ENCODE peak calls at places on chromosomes 11 and 22, in four cellular contexts. V is activated CD8-positive, alpha-beta memory T cell treated with anti-CD3 and anti-CD28 coated beads, Interleukin-2, amount 10 ng/mL, durations not matched to agents 7 days and 5 days; S is stimulated activated CD4-positive, alpha-beta T cell treated with anti-CD3 and anti-CD28 coated beads, Interleukin-12 subunit alpha, Interleukin-12 subunit beta, amount 100 ng/mL, for 48 hours; R is T follicular helper cell. M is an unnamed sample.

GRCh38 chr11:83392556-83392955 is 106.4 kb upstream of the CCDC90B start:
- DNase-seq in V (no peak), S (no peak), R (no peak), M (no peak)

GRCh38 chr11:14249121-14249963 is 109.6 kb downstream of the RRAS2 start:
- DNase-seq in R (peak; percentile 50), V (peak; percentile 79), S (peak; percentile 40), M (peak; percentile 82)

GRCh38 chr11:18633256-18634139 is 644 bp downstream of the SPTY2D1 start:
- DNase-seq in V (peak; percentile 76), R (no peak), S (no peak), M (peak; percentile 10)

GRCh38 chr22:22694106-22694505 is 49.7 kb downstream of the GGTLC2 start:
- DNase-seq in V (no peak), S (no peak), R (no peak), M (no peak)

GRCh38 chr11:72607496-72607895 is 66.7 kb downstream of the PDE2A start:
- DNase-seq in R (no peak), S (no peak), V (no peak), M (no peak)

GRCh38 chr11:122107045-122107444 is 9.0 kb downstream of the BLID start:
- DNase-seq in R (no peak), S (no peak), V (no peak), M (no peak)

GRCh38 chr11:45850446-45850845 is 3.2 kb downstream of the CRY2 start:
- DNase-seq in R (no peak), S (no peak), V (no peak), M (no peak)

GRCh38 chr11:117443269-117444186 is 115.9 kb downstream of the CEP164 start:
- DNase-seq in S (no peak), R (no peak), V (no peak), M (peak; percentile 87)

GRCh38 chr11:134652586-134653255 is 240.7 kb upstream of the B3GAT1 start:
- DNase-seq in R (no peak), S (no peak), V (peak; percentile 28), M (no peak)

GRCh38 chr11:79594839-79595238 is 154.0 kb upstream of the TENM4 start:
- DNase-seq in R (no peak), S (no peak), V (no peak), M (no peak)

GRCh38 chr11:128180446-128181089 is 406.8 kb downstream of the ETS1 start:
- DNase-seq in R (no peak), V (no peak), S (no peak), M (no peak)

GRCh38 chr11:71977743-71978418 is 20.8 kb upstream of the IL18BP start:
- DNase-seq in S (peak; percentile 11), R (peak; percentile 26), V (peak; percentile 74), M (peak; percentile 56)

GRCh38 chr11:102341844-102342318 is 5.1 kb upstream of the BIRC2 start:
- DNase-seq in V (peak; percentile 82), R (peak; percentile 56), S (no peak), M (peak; percentile 94)

GRCh38 chr11:62602141-62603071 is 741 bp upstream of the MTA2 start:
- DNase-seq in V (no peak), S (no peak), R (no peak), M (peak; percentile 73)

GRCh38 chr11:128733440-128734115 is 39.7 kb downstream of the FLI1 start:
- DNase-seq in V (peak; percentile 75), R (no peak), S (no peak), M (peak; percentile 90)

GRCh38 chr22:38842512-38843200 is 1.2 kb downstream of the NPTXR start:
- DNase-seq in R (no peak), V (no peak), S (no peak), M (no peak)

GRCh38 chr11:71266114-71266833 is 13.9 kb upstream of the SHANK2 start:
- DNase-seq in V (peak; percentile 23), S (no peak), R (no peak), M (peak; percentile 90)

GRCh38 chr11:97815667-97816066 is 1205.1 kb upstream of the CNTN5 start:
- DNase-seq in R (no peak), S (no peak), V (no peak), M (no peak)

GRCh38 chr11:93220078-93220477 is 22.3 kb upstream of the SLC36A4 start:
- DNase-seq in R (no peak), V (no peak), S (no peak), M (no peak)

GRCh38 chr11:25576320-25576719 is 755.6 kb upstream of the ANO3 start:
- DNase-seq in S (no peak), R (no peak), V (no peak), M (no peak)

GRCh38 chr11:130999992-131000770 is 83.9 kb upstream of the SNX19 start:
- DNase-seq in R (no peak), S (no peak), V (no peak), M (no peak)

GRCh38 chr11:124311677-124312076 is 2.1 kb downstream of the OR8D1 start:
- DNase-seq in V (no peak), R (no peak), S (no peak), M (no peak)

GRCh38 chr11:8744423-8744822 is 61.8 kb downstream of the RPL27A start:
- DNase-seq in V (no peak), R (no peak), S (no peak), M (no peak)

GRCh38 chr11:128757235-128757711 is 63.4 kb downstream of the FLI1 start:
- DNase-seq in V (peak; percentile 87), R (peak; percentile 52), S (peak; percentile 61), M (peak; percentile 66)

GRCh38 chr22:37581534-37581933 is 1.6 kb upstream of the LGALS2 start:
- DNase-seq in R (no peak), S (no peak), V (no peak), M (no peak)

GRCh38 chr11:28384418-28384817 is 276.2 kb downstream of the METTL15 start:
- DNase-seq in R (no peak), V (no peak), S (no peak), M (no peak)

GRCh38 chr11:43567396-43567975 is 113.1 kb upstream of the HSD17B12 start:
- DNase-seq in R (no peak), S (no peak), V (no peak), M (peak; percentile 80)